ENCODE peak calls at places on chromosomes 16 and 17, in five cellular contexts. Z is lower lobe of right lung, M is hippocampal formation, B is skeletal muscle cell, S is HL-60. X is an unnamed sample.

GRCh38 chr17:71055128-71055527 is 885.8 kb downstream of the KCNJ2 start:
- DNase-seq in Z (no peak), M (no peak), B (no peak), S (no peak), X (no peak)

GRCh38 chr16:67959520-67959919 is 8.9 kb downstream of the SLC12A4 start:
- DNase-seq in Z (no peak), M (no peak), B (no peak), S (no peak), X (no peak)

GRCh38 chr16:53378138-53378537 is 56.1 kb upstream of the RBL2 start:
- DNase-seq in Z (no peak), M (no peak), B (no peak), S (no peak), X (no peak)

GRCh38 chr16:4071686-4072561 is 44.3 kb downstream of the ADCY9 start:
- DNase-seq in Z (no peak), M (no peak), B (no peak), S (no peak), X (no peak)

GRCh38 chr17:79632432-79632735 is 21.5 kb upstream of the RBFOX3 start:
- DNase-seq in Z (peak; percentile 22), M (no peak), B (no peak), S (no peak), X (no peak)

GRCh38 chr17:63345598-63345997 is 100.5 kb downstream of the CYB561 start:
- DNase-seq in Z (no peak), M (no peak), B (no peak), S (no peak), X (no peak)

GRCh38 chr16:31530405-31530804 is 2.7 kb downstream of the AHSP start:
- DNase-seq in Z (no peak), M (no peak), B (no peak), S (no peak), X (no peak)

GRCh38 chr16:11147033-11147848 is 108.8 kb downstream of the SOCS1 start:
- DNase-seq in Z (no peak), M (no peak), B (no peak), S (no peak), X (no peak)

GRCh38 chr17:73210002-73210678 is 17.3 kb downstream of the COG1 start:
- DNase-seq in Z (no peak), M (no peak), B (no peak), S (no peak), X (no peak)

GRCh38 chr17:600576-601301 is 113.9 kb downstream of the VPS53 start:
- DNase-seq in Z (no peak), M (no peak), B (no peak), S (no peak), X (peak; percentile 22)

GRCh38 chr16:69613283-69614154 is 47.8 kb downstream of the NFAT5 start:
- DNase-seq in Z (no peak), M (no peak), B (peak; percentile 11), S (peak; percentile 25), X (no peak)

GRCh38 chr16:80631581-80631980 is 90.8 kb downstream of the DYNLRB2 start:
- DNase-seq in Z (no peak), M (no peak), B (no peak), S (no peak), X (no peak)

GRCh38 chr17:78387982-78388941 is 9.8 kb downstream of the PGS1 start:
- DNase-seq in Z (no peak), M (peak; percentile 30), B (no peak), S (peak; percentile 93), X (no peak)

GRCh38 chr17:21313320-21313719 is 28.8 kb downstream of the MAP2K3 start:
- DNase-seq in Z (no peak), M (no peak), B (no peak), S (no peak), X (no peak)

GRCh38 chr17:9175700-9176467 is 154.6 kb downstream of the NTN1 start:
- DNase-seq in Z (no peak), M (no peak), B (no peak), S (no peak), X (no peak)

GRCh38 chr16:30069575-30070462 is 4.3 kb downstream of the ALDOA start:
- DNase-seq in Z (no peak), M (no peak), B (no peak), S (no peak), X (peak; percentile 21)

GRCh38 chr16:59249049-59249448 is 514.9 kb upstream of the GOT2 start:
- DNase-seq in Z (no peak), M (no peak), B (no peak), S (no peak), X (no peak)

GRCh38 chr17:41594363-41594915 is 7.7 kb upstream of the KRT14 start:
- DNase-seq in Z (no peak), M (no peak), B (no peak), S (no peak), X (no peak)

GRCh38 chr17:29076722-29077121 is 33.8 kb downstream of the PIPOX start:
- DNase-seq in Z (no peak), M (peak; percentile 59), B (no peak), S (no peak), X (no peak)

GRCh38 chr17:45385331-45385997 is 47.2 kb downstream of the ARHGAP27 start:
- DNase-seq in Z (peak; percentile 92), M (peak; percentile 68), B (no peak), S (peak; percentile 89), X (peak; percentile 92)

GRCh38 chr17:31549121-31549524 is 157.6 kb downstream of the RAB11FIP4 start:
- DNase-seq in Z (no peak), M (no peak), B (no peak), S (peak; percentile 26), X (peak; percentile 24)

GRCh38 chr17:80219013-80219776 is 938 bp downstream of the SGSH start:
- DNase-seq in Z (peak; percentile 89), M (no peak), B (peak; percentile 41), S (peak; percentile 96), X (peak; percentile 79)

GRCh38 chr16:68090526-68090925 is 5.4 kb downstream of the NFATC3 start:
- DNase-seq in Z (no peak), M (no peak), B (no peak), S (no peak), X (no peak)

GRCh38 chr17:19303367-19303776 is 59.2 kb downstream of the B9D1 start:
- DNase-seq in Z (no peak), M (no peak), B (no peak), S (no peak), X (no peak)

GRCh38 chr17:13513039-13513405 is 88.7 kb downstream of the HS3ST3A1 start:
- DNase-seq in Z (no peak), M (no peak), B (peak; percentile 48), S (no peak), X (peak; percentile 41)

GRCh38 chr17:74147966-74148365 is 55.5 kb upstream of the RPL38 start:
- DNase-seq in Z (no peak), M (no peak), B (no peak), S (no peak), X (no peak)

GRCh38 chr16:72400257-72401078 is 228.5 kb upstream of the PMFBP1 start:
- DNase-seq in Z (no peak), M (peak; percentile 62), B (peak; percentile 20), S (peak; percentile 47), X (peak; percentile 51)

GRCh38 chr17:65531508-65532431 is 29.7 kb downstream of the AXIN2 start:
- DNase-seq in Z (no peak), M (peak; percentile 22), B (no peak), S (no peak), X (no peak)

X was measured in BE2C.